ENCODE peak calls at places on chromosomes 16 and 17, in nine cellular contexts. One of them, this sample, is unnamed.

GRCh38 chr17:1486802-1487695 is 5.4 kb downstream of the MYO1C start:
- DNase-seq in HepG2: no peak
- DNase-seq in stomach: peak; percentile 90
- DNase-seq in CD8-positive, alpha-beta T cell: peak; percentile 60
- DNase-seq in aorta: peak; percentile 97
- DNase-seq in mesendoderm: peak; percentile 91
- DNase-seq in adipocyte: peak; percentile 70
- DNase-seq in fibroblast of lung: peak; percentile 34
- DNase-seq in adrenal gland: peak; percentile 78
- DNase-seq in this sample: peak; percentile 64

GRCh38 chr16:20774703-20775362 is 11.0 kb downstream of the ACSM3 start:
- DNase-seq in HepG2: peak; percentile 67
- DNase-seq in stomach: peak; percentile 85
- DNase-seq in CD8-positive, alpha-beta T cell: peak; percentile 32
- DNase-seq in aorta: no peak
- DNase-seq in mesendoderm: peak; percentile 86
- DNase-seq in adipocyte: peak; percentile 54
- DNase-seq in fibroblast of lung: peak; percentile 49
- DNase-seq in adrenal gland: peak; percentile 87
- DNase-seq in this sample: peak; percentile 87

GRCh38 chr17:43381621-43382020 is 17.2 kb upstream of the ARL4D start:
- DNase-seq in HepG2: no peak
- DNase-seq in stomach: no peak
- DNase-seq in CD8-positive, alpha-beta T cell: no peak
- DNase-seq in aorta: no peak
- DNase-seq in mesendoderm: no peak
- DNase-seq in adipocyte: no peak
- DNase-seq in fibroblast of lung: no peak
- DNase-seq in adrenal gland: no peak
- DNase-seq in this sample: no peak

GRCh38 chr17:13597723-13598347 is 3.9 kb downstream of the HS3ST3A1 start:
- DNase-seq in HepG2: peak; percentile 45
- DNase-seq in stomach: no peak
- DNase-seq in CD8-positive, alpha-beta T cell: no peak
- DNase-seq in aorta: no peak
- DNase-seq in mesendoderm: peak; percentile 73
- DNase-seq in adipocyte: peak; percentile 67
- DNase-seq in fibroblast of lung: peak; percentile 85
- DNase-seq in adrenal gland: no peak
- DNase-seq in this sample: no peak

GRCh38 chr17:41781404-41782110 is 5.0 kb downstream of the JUP start:
- DNase-seq in HepG2: no peak
- DNase-seq in stomach: no peak
- DNase-seq in CD8-positive, alpha-beta T cell: no peak
- DNase-seq in aorta: no peak
- DNase-seq in mesendoderm: no peak
- DNase-seq in adipocyte: no peak
- DNase-seq in fibroblast of lung: no peak
- DNase-seq in adrenal gland: peak; percentile 81
- DNase-seq in this sample: no peak

GRCh38 chr16:14198603-14199002 is 127.5 kb downstream of the MRTFB start:
- DNase-seq in HepG2: no peak
- DNase-seq in stomach: no peak
- DNase-seq in CD8-positive, alpha-beta T cell: no peak
- DNase-seq in aorta: no peak
- DNase-seq in mesendoderm: no peak
- DNase-seq in adipocyte: no peak
- DNase-seq in fibroblast of lung: no peak
- DNase-seq in adrenal gland: no peak
- DNase-seq in this sample: no peak

GRCh38 chr16:57822861-57823260 is 20.6 kb upstream of the KIFC3 start:
- DNase-seq in HepG2: no peak
- DNase-seq in stomach: no peak
- DNase-seq in CD8-positive, alpha-beta T cell: no peak
- DNase-seq in aorta: no peak
- DNase-seq in mesendoderm: no peak
- DNase-seq in adipocyte: no peak
- DNase-seq in fibroblast of lung: no peak
- DNase-seq in adrenal gland: no peak
- DNase-seq in this sample: no peak

GRCh38 chr17:80244871-80245509 is 15.7 kb upstream of the RNF213 start:
- DNase-seq in HepG2: no peak
- DNase-seq in stomach: no peak
- DNase-seq in CD8-positive, alpha-beta T cell: no peak
- DNase-seq in aorta: peak; percentile 52
- DNase-seq in mesendoderm: no peak
- DNase-seq in adipocyte: no peak
- DNase-seq in fibroblast of lung: no peak
- DNase-seq in adrenal gland: no peak
- DNase-seq in this sample: no peak

GRCh38 chr16:69340095-69340644 is 598 bp downstream of the NIP7 start:
- DNase-seq in HepG2: no peak
- DNase-seq in stomach: no peak
- DNase-seq in CD8-positive, alpha-beta T cell: no peak
- DNase-seq in aorta: peak; percentile 36
- DNase-seq in mesendoderm: peak; percentile 25
- DNase-seq in adipocyte: peak; percentile 32
- DNase-seq in fibroblast of lung: no peak
- DNase-seq in adrenal gland: no peak
- DNase-seq in this sample: no peak

GRCh38 chr16:50881331-50881830 is 139.5 kb downstream of the CYLD start:
- DNase-seq in HepG2: no peak
- DNase-seq in stomach: no peak
- DNase-seq in CD8-positive, alpha-beta T cell: no peak
- DNase-seq in aorta: no peak
- DNase-seq in mesendoderm: peak; percentile 66
- DNase-seq in adipocyte: no peak
- DNase-seq in fibroblast of lung: no peak
- DNase-seq in adrenal gland: no peak
- DNase-seq in this sample: no peak

GRCh38 chr17:16818340-16818739 is 128.3 kb downstream of the CCDC144A start:
- DNase-seq in HepG2: no peak
- DNase-seq in stomach: no peak
- DNase-seq in CD8-positive, alpha-beta T cell: no peak
- DNase-seq in aorta: no peak
- DNase-seq in mesendoderm: peak; percentile 4
- DNase-seq in adipocyte: no peak
- DNase-seq in fibroblast of lung: no peak
- DNase-seq in adrenal gland: no peak
- DNase-seq in this sample: no peak

GRCh38 chr17:67246648-67247415 is 1.8 kb upstream of the HELZ start:
- DNase-seq in HepG2: peak; percentile 97
- DNase-seq in stomach: peak; percentile 78
- DNase-seq in CD8-positive, alpha-beta T cell: no peak
- DNase-seq in aorta: no peak
- DNase-seq in mesendoderm: peak; percentile 96
- DNase-seq in adipocyte: peak; percentile 44
- DNase-seq in fibroblast of lung: no peak
- DNase-seq in adrenal gland: peak; percentile 79
- DNase-seq in this sample: no peak

GRCh38 chr16:31071861-31072260 is 2.2 kb downstream of the ZNF668 start:
- DNase-seq in HepG2: no peak
- DNase-seq in stomach: no peak
- DNase-seq in CD8-positive, alpha-beta T cell: no peak
- DNase-seq in aorta: no peak
- DNase-seq in mesendoderm: no peak
- DNase-seq in adipocyte: peak; percentile 77
- DNase-seq in fibroblast of lung: peak; percentile 77
- DNase-seq in adrenal gland: no peak
- DNase-seq in this sample: peak; percentile 63

GRCh38 chr17:77332981-77333685 is 192.4 kb downstream of the SEC14L1 start:
- DNase-seq in HepG2: no peak
- DNase-seq in stomach: peak; percentile 20
- DNase-seq in CD8-positive, alpha-beta T cell: no peak
- DNase-seq in aorta: no peak
- DNase-seq in mesendoderm: no peak
- DNase-seq in adipocyte: peak; percentile 93
- DNase-seq in fibroblast of lung: peak; percentile 86
- DNase-seq in adrenal gland: peak; percentile 41
- DNase-seq in this sample: peak; percentile 68

GRCh38 chr17:38464723-38465419 is 36.6 kb downstream of the ARHGAP23 start:
- DNase-seq in HepG2: no peak
- DNase-seq in stomach: peak; percentile 70
- DNase-seq in CD8-positive, alpha-beta T cell: no peak
- DNase-seq in aorta: peak; percentile 96
- DNase-seq in mesendoderm: no peak
- DNase-seq in adipocyte: peak; percentile 97
- DNase-seq in fibroblast of lung: peak; percentile 96
- DNase-seq in adrenal gland: peak; percentile 91
- DNase-seq in this sample: peak; percentile 98

GRCh38 chr17:539048-539447 is 175.6 kb downstream of the VPS53 start:
- DNase-seq in HepG2: no peak
- DNase-seq in stomach: no peak
- DNase-seq in CD8-positive, alpha-beta T cell: no peak
- DNase-seq in aorta: no peak
- DNase-seq in mesendoderm: no peak
- DNase-seq in adipocyte: no peak
- DNase-seq in fibroblast of lung: no peak
- DNase-seq in adrenal gland: no peak
- DNase-seq in this sample: no peak

GRCh38 chr16:50234771-50235556 is 31.4 kb upstream of the ADCY7 start:
- DNase-seq in HepG2: no peak
- DNase-seq in stomach: no peak
- DNase-seq in CD8-positive, alpha-beta T cell: no peak
- DNase-seq in aorta: no peak
- DNase-seq in mesendoderm: no peak
- DNase-seq in adipocyte: peak; percentile 41
- DNase-seq in fibroblast of lung: no peak
- DNase-seq in adrenal gland: no peak
- DNase-seq in this sample: no peak

GRCh38 chr16:56625140-56625942 is at the start of gene MT1E:
- DNase-seq in HepG2: peak; percentile 63
- DNase-seq in stomach: peak; percentile 93
- DNase-seq in CD8-positive, alpha-beta T cell: no peak
- DNase-seq in aorta: peak; percentile 93
- DNase-seq in mesendoderm: peak; percentile 70
- DNase-seq in adipocyte: peak; percentile 76
- DNase-seq in fibroblast of lung: peak; percentile 85
- DNase-seq in adrenal gland: peak; percentile 89
- DNase-seq in this sample: peak; percentile 83
- H3K27me3 ChIP-seq in HepG2: no peaks in the 10 kb centered on the region
- H3K27me3 ChIP-seq in stomach: no peaks in the 10 kb centered on the region
- H3K27me3 ChIP-seq in CD8-positive, alpha-beta T cell: no peaks in the 10 kb centered on the region
- H3K27me3 ChIP-seq in aorta: no peaks in the 10 kb centered on the region
- H3K27me3 ChIP-seq in mesendoderm: peaks cover 45% of the 10 kb centered on the region
- H3K27me3 ChIP-seq in adipocyte: no peaks in the 10 kb centered on the region
- H3K27me3 ChIP-seq in fibroblast of lung: no peaks in the 10 kb centered on the region
- H3K27me3 ChIP-seq in adrenal gland: no peaks in the 10 kb centered on the region
- H3K27me3 ChIP-seq in this sample: no peaks in the 10 kb centered on the region

GRCh38 chr17:35559495-35559894 is 1.1 kb downstream of the SLFN14 start:
- DNase-seq in HepG2: no peak
- DNase-seq in stomach: no peak
- DNase-seq in CD8-positive, alpha-beta T cell: no peak
- DNase-seq in aorta: no peak
- DNase-seq in mesendoderm: no peak
- DNase-seq in adipocyte: no peak
- DNase-seq in fibroblast of lung: no peak
- DNase-seq in adrenal gland: no peak
- DNase-seq in this sample: no peak

GRCh38 chr17:35555695-35556094 is 4.9 kb downstream of the SLFN14 start:
- DNase-seq in HepG2: no peak
- DNase-seq in stomach: no peak
- DNase-seq in CD8-positive, alpha-beta T cell: no peak
- DNase-seq in aorta: no peak
- DNase-seq in mesendoderm: no peak
- DNase-seq in adipocyte: no peak
- DNase-seq in fibroblast of lung: no peak
- DNase-seq in adrenal gland: no peak
- DNase-seq in this sample: no peak

GRCh38 chr17:35557353-35557752 is 3.3 kb downstream of the SLFN14 start:
- DNase-seq in HepG2: no peak
- DNase-seq in stomach: no peak
- DNase-seq in CD8-positive, alpha-beta T cell: no peak
- DNase-seq in aorta: no peak
- DNase-seq in mesendoderm: no peak
- DNase-seq in adipocyte: no peak
- DNase-seq in fibroblast of lung: no peak
- DNase-seq in adrenal gland: no peak
- DNase-seq in this sample: no peak

DNA sequence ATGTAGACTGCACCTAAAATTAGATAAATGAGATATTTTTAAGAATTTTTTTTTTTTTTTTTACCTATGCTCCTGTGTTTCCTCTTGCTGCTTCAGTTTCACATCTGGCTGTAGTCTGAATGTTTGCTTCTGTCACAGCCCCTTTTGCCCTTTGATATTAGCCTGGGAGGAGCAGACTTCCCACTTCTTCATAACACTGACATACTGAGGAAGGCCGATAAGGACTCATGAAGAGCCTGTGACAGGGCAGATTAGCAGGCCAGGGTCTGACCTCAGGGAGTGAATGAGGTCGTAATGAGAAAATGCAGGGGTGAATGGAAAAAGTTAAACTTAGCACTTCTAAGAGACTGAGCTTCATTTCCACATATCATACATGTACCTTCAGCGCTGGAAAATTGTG is at the start of gene SLFN14:
- DNase-seq in HepG2: no peak
- DNase-seq in stomach: no peak
- DNase-seq in CD8-positive, alpha-beta T cell: no peak
- DNase-seq in aorta: no peak
- DNase-seq in mesendoderm: peak; percentile 53
- DNase-seq in adipocyte: no peak
- DNase-seq in fibroblast of lung: no peak
- DNase-seq in adrenal gland: no peak
- DNase-seq in this sample: no peak
- H3K27me3 ChIP-seq in HepG2: peaks cover 4% of the 10 kb centered on the region
- H3K27me3 ChIP-seq in stomach: no peaks in the 10 kb centered on the region
- H3K27me3 ChIP-seq in CD8-positive, alpha-beta T cell: no peaks in the 10 kb centered on the region
- H3K27me3 ChIP-seq in aorta: peaks cover 2% of the 10 kb centered on the region
- H3K27me3 ChIP-seq in mesendoderm: no peaks in the 10 kb centered on the region
- H3K27me3 ChIP-seq in adipocyte: peaks cover 17% of the 10 kb centered on the region
- H3K27me3 ChIP-seq in fibroblast of lung: peaks cover 15% of the 10 kb centered on the region
- H3K27me3 ChIP-seq in adrenal gland: peaks cover 5% of the 10 kb centered on the region
- H3K27me3 ChIP-seq in this sample: peaks cover 12% of the 10 kb centered on the region

GRCh38 chr16:89169778-89170177 is 1.8 kb upstream of the CDH15 start:
- DNase-seq in HepG2: no peak
- DNase-seq in stomach: no peak
- DNase-seq in CD8-positive, alpha-beta T cell: no peak
- DNase-seq in aorta: no peak
- DNase-seq in mesendoderm: no peak
- DNase-seq in adipocyte: no peak
- DNase-seq in fibroblast of lung: no peak
- DNase-seq in adrenal gland: no peak
- DNase-seq in this sample: no peak
- H3K27me3 ChIP-seq in HepG2: peaks cover 45% of the 10 kb centered on the region
- H3K27me3 ChIP-seq in stomach: peaks cover 50% of the 10 kb centered on the region
- H3K27me3 ChIP-seq in CD8-positive, alpha-beta T cell: no peaks in the 10 kb centered on the region
- H3K27me3 ChIP-seq in aorta: peaks cover 1% of the 10 kb centered on the region
- H3K27me3 ChIP-seq in mesendoderm: no peaks in the 10 kb centered on the region
- H3K27me3 ChIP-seq in adipocyte: peaks cover 39% of the 10 kb centered on the region
- H3K27me3 ChIP-seq in fibroblast of lung: no peaks in the 10 kb centered on the region
- H3K27me3 ChIP-seq in adrenal gland: peaks cover 9% of the 10 kb centered on the region
- H3K27me3 ChIP-seq in this sample: no peaks in the 10 kb centered on the region

DNA sequence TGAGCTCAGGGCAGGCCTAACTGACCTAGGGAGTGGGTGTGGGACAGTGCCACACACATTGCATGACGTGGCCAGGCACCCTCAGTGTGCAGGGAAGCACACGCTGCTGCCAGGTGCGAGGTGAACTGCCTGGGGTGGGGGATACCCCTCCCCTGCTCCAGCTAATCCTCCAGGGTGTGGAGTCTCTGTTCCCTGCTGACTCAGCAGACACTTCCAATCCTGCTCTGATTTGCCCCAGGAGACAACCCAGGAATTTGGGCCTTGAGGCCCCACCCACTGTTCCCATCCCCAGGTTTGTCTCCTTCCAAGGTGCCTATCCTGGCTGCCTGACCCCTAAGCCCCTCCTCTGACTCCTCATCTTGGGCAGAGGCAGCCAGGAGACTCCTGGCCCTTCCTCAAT is 10.7 kb downstream of the DLX3 start:
- DNase-seq in HepG2: no peak
- DNase-seq in stomach: no peak
- DNase-seq in CD8-positive, alpha-beta T cell: no peak
- DNase-seq in aorta: no peak
- DNase-seq in mesendoderm: peak; percentile 57
- DNase-seq in adipocyte: no peak
- DNase-seq in fibroblast of lung: no peak
- DNase-seq in adrenal gland: no peak
- DNase-seq in this sample: no peak
- H3K27me3 ChIP-seq in HepG2: peaks cover 21% of the 10 kb centered on the region
- H3K27me3 ChIP-seq in stomach: peaks cover 46% of the 10 kb centered on the region
- H3K27me3 ChIP-seq in CD8-positive, alpha-beta T cell: peaks cover 3% of the 10 kb centered on the region
- H3K27me3 ChIP-seq in aorta: no peaks in the 10 kb centered on the region
- H3K27me3 ChIP-seq in mesendoderm: peaks cover 10% of the 10 kb centered on the region
- H3K27me3 ChIP-seq in adipocyte: no peaks in the 10 kb centered on the region
- H3K27me3 ChIP-seq in fibroblast of lung: peaks cover 40% of the 10 kb centered on the region
- H3K27me3 ChIP-seq in adrenal gland: peaks cover 9% of the 10 kb centered on the region
- H3K27me3 ChIP-seq in this sample: no peaks in the 10 kb centered on the region

This sample was measured in MG63.